ENCODE peak calls at places on chromosomes 1 and 21, in five cellular contexts. X is transverse colon, D is esophagus muscularis mucosa, R is tibial artery, I is neural progenitor cell. P is an unnamed sample.

GRCh38 chr1:219582310-219582709 is 30.6 kb downstream of the ZC3H11B start:
- DNase-seq in D (no peak), R (no peak), X (no peak), I (no peak), P (no peak)

GRCh38 chr1:25587290-25587689 is 29.3 kb upstream of the MAN1C1 start:
- DNase-seq in X (no peak), R (no peak), D (no peak), I (no peak), P (no peak)

GRCh38 chr1:209875510-209875909 is 47.7 kb downstream of the UTP25 start:
- DNase-seq in I (peak; percentile 68), X (no peak), D (no peak), R (no peak), P (no peak)

GRCh38 chr1:15736035-15736665 is at the start of gene SLC25A34:
- DNase-seq in I (no peak), R (no peak), D (no peak), X (peak; percentile 93), P (peak; percentile 79)

GRCh38 chr1:233700338-233700737 is 86.4 kb downstream of the KCNK1 start:
- DNase-seq in I (no peak), X (no peak), R (no peak), D (peak; percentile 14), P (no peak)

GRCh38 chr1:40132383-40133121 is 28.6 kb upstream of the RLF start:
- DNase-seq in I (no peak), R (no peak), X (no peak), D (no peak), P (no peak)

GRCh38 chr1:211606327-211606913 is 27.5 kb upstream of the SLC30A1 start:
- DNase-seq in R (no peak), I (no peak), X (peak; percentile 41), D (no peak), P (no peak)

GRCh38 chr1:71565267-71565666 is 484.4 kb upstream of the ZRANB2 start:
- DNase-seq in D (no peak), R (no peak), I (no peak), X (no peak), P (no peak)

GRCh38 chr1:37315236-37315870 is 159.0 kb upstream of the ZC3H12A start:
- DNase-seq in I (peak; percentile 48), X (no peak), D (no peak), R (no peak), P (no peak)
- H3K4me3 ChIP-seq in I (no peak overlapping the region), X (no peak overlapping the region), D (no peak overlapping the region), R (no peak overlapping the region), P (no peak overlapping the region)

GRCh38 chr1:87449348-87449963 is 120.8 kb downstream of the LMO4 start:
- DNase-seq in I (no peak), D (no peak), X (peak; percentile 70), R (no peak), P (peak; percentile 76)
- H3K27ac ChIP-seq in I (no peak overlapping the region), D (no peak overlapping the region), X (peak overlapping the region; percentile 62), R (peak overlapping the region; percentile 0), P (no peak overlapping the region)

GRCh38 chr21:27425172-27425571 is 458.3 kb upstream of the ADAMTS5 start:
- DNase-seq in R (no peak), D (no peak), I (no peak), X (no peak), P (no peak)
- TF ChIP-seq CTCF in R (no peak), D (no peak), I (peak; percentile 38), X (no peak), P (no peak)

DNA sequence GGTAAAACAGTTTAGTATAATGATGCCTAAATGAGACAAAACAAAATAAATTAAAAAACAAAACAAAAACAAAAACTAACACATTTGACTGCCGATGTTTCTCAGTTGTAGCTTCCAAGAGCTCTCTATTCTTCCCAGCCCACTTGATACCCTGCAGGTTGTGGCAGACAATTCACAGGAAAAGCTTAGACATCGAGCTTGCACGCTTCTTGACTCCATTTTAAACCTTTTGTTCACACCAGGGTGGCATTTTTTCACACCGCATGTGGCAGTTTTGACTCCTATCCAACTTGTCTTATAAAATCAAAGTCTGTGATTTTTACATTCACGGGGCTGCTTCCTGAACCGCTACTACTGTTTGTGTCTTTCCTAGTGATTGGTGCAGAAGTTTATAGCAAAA is 575.9 kb downstream of the USP25 start:
- DNase-seq in R (no peak), X (no peak), I (peak; percentile 68), D (no peak), P (no peak)
- H3K4me3 ChIP-seq in R (no peak overlapping the region), X (no peak overlapping the region), I (no peak overlapping the region), D (peak overlapping the region; percentile 26), P (peak overlapping the region; percentile 36)

DNA sequence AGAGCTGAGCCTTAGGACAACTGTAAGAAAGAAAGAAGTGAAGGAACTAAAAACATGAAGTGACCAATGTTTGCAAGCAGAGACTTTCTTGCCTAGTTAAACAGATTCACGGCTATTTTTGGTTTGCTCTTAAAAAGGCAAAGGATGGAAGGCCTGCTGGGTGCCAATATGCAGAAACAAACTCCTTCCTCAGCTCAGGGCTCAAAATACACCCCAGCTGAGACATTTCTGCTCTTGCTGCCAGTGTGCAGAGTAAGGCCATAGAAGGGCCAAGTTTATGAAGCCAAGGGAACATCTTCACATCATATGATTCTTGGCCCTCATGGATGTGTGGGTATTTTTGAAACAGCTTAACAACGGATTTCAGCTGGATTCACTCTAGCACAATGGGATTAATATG is 70.8 kb downstream of the CAPZB start:
- DNase-seq in X (no peak), D (no peak), R (peak; percentile 61), I (no peak), P (no peak)
- H3K27ac ChIP-seq in X (peak overlapping the region; percentile 93), D (peak overlapping the region; percentile 97), R (peak overlapping the region; percentile 85), I (no peak overlapping the region), P (peak overlapping the region; percentile 61)

GRCh38 chr1:61294828-61295428 is 212.6 kb downstream of the NFIA start:
- DNase-seq in X (no peak), D (no peak), R (no peak), I (no peak), P (no peak)
- TF ChIP-seq CTCF in X (no peak), D (no peak), R (no peak), I (no peak), P (no peak)

GRCh38 chr21:33076600-33077329 is 6.8 kb downstream of the OLIG1 start:
- DNase-seq in D (no peak), X (no peak), R (no peak), I (no peak), P (no peak)

GRCh38 chr21:33075596-33076195 is 5.8 kb downstream of the OLIG1 start:
- DNase-seq in X (no peak), I (peak; percentile 17), D (no peak), R (no peak), P (no peak)

GRCh38 chr21:33078907-33079582 is 9.1 kb downstream of the OLIG1 start:
- DNase-seq in D (no peak), R (no peak), I (no peak), X (no peak), P (no peak)

GRCh38 chr21:33071878-33072306 is 2.0 kb downstream of the OLIG1 start:
- DNase-seq in I (peak; percentile 59), X (no peak), D (no peak), R (no peak), P (no peak)

DNA sequence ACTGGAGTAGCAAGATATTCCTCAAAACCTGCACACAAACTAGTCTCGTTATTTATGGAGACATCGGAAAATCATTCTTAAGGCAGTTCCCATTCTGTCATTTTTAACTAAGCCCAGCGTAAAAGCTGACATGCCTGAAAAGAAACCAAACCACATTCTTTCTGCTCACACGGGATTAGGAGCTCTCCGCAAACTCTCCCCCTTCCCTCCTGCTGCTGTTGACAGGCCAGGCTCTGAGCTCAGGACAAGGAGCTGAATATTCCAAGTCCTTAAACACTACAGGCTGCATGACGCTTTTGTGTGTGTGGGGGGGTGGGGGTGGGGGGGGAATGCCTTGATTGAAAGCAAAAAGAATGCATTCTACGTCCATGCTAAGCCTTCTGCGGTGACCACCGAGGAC is 5.2 kb downstream of the OLIG1 start:
- DNase-seq in D (no peak), R (no peak), I (peak; percentile 85), X (no peak), P (no peak)
- H3K4me3 ChIP-seq in D (no peak overlapping the region), R (no peak overlapping the region), I (no peak overlapping the region), X (no peak overlapping the region), P (no peak overlapping the region)

P was measured in heart right ventricle.